ENCODE peak calls at places on chromosomes 1 and 21, in nine cellular contexts. One of them, this sample, is unnamed.

GRCh38 chr1:8097077-8097799 is 71.1 kb upstream of the ERRFI1 start:
- DNase-seq in NCI-H345: peak; percentile 82
- DNase-seq in retina: no peak
- DNase-seq in HTR-8/SVneo: no peak
- DNase-seq in neuronal stem cell: no peak
- DNase-seq in Daoy: peak; percentile 94
- DNase-seq in occipital lobe: no peak
- DNase-seq in adipocyte: peak; percentile 78
- DNase-seq in amygdala: no peak
- DNase-seq in this sample: peak; percentile 88

GRCh38 chr1:19610282-19610978 is 33.7 kb upstream of the NBL1 start:
- DNase-seq in neuronal stem cell: no peak
- DNase-seq in retina: no peak
- DNase-seq in NCI-H345: no peak
- DNase-seq in adipocyte: no peak
- DNase-seq in Daoy: no peak
- DNase-seq in occipital lobe: no peak
- DNase-seq in amygdala: no peak
- DNase-seq in HTR-8/SVneo: no peak
- DNase-seq in this sample: no peak

GRCh38 chr21:35974801-35975200 is 85.5 kb downstream of the SETD4 start:
- DNase-seq in HTR-8/SVneo: no peak
- DNase-seq in adipocyte: no peak
- DNase-seq in Daoy: peak; percentile 30
- DNase-seq in retina: no peak
- DNase-seq in occipital lobe: no peak
- DNase-seq in neuronal stem cell: no peak
- DNase-seq in amygdala: no peak
- DNase-seq in NCI-H345: peak; percentile 99
- DNase-seq in this sample: no peak

GRCh38 chr21:26686278-26686677 is 113.2 kb upstream of the CYYR1 start:
- DNase-seq in occipital lobe: no peak
- DNase-seq in HTR-8/SVneo: peak; percentile 26
- DNase-seq in retina: no peak
- DNase-seq in neuronal stem cell: no peak
- DNase-seq in amygdala: no peak
- DNase-seq in NCI-H345: no peak
- DNase-seq in adipocyte: peak; percentile 1
- DNase-seq in Daoy: no peak
- DNase-seq in this sample: peak; percentile 4

GRCh38 chr1:175094626-175095025 is 27.0 kb downstream of the TNN start:
- DNase-seq in occipital lobe: no peak
- DNase-seq in retina: no peak
- DNase-seq in NCI-H345: peak; percentile 37
- DNase-seq in HTR-8/SVneo: no peak
- DNase-seq in neuronal stem cell: no peak
- DNase-seq in Daoy: no peak
- DNase-seq in amygdala: no peak
- DNase-seq in adipocyte: no peak
- DNase-seq in this sample: no peak

GRCh38 chr1:59707216-59707615 is 107.5 kb upstream of the HOOK1 start:
- DNase-seq in adipocyte: peak; percentile 91
- DNase-seq in HTR-8/SVneo: peak; percentile 61
- DNase-seq in Daoy: peak; percentile 87
- DNase-seq in retina: no peak
- DNase-seq in amygdala: no peak
- DNase-seq in neuronal stem cell: no peak
- DNase-seq in NCI-H345: no peak
- DNase-seq in occipital lobe: peak; percentile 29
- DNase-seq in this sample: peak; percentile 91

GRCh38 chr1:47023268-47024137 is at the start of gene CYP4X1:
- DNase-seq in retina: peak; percentile 76
- DNase-seq in HTR-8/SVneo: no peak
- DNase-seq in adipocyte: no peak
- DNase-seq in occipital lobe: peak; percentile 37
- DNase-seq in neuronal stem cell: no peak
- DNase-seq in Daoy: peak; percentile 45
- DNase-seq in NCI-H345: peak; percentile 38
- DNase-seq in amygdala: no peak
- DNase-seq in this sample: no peak

GRCh38 chr1:226983247-226983997 is 43.3 kb downstream of the COQ8A start:
- DNase-seq in Daoy: no peak
- DNase-seq in adipocyte: no peak
- DNase-seq in HTR-8/SVneo: no peak
- DNase-seq in retina: no peak
- DNase-seq in amygdala: no peak
- DNase-seq in NCI-H345: no peak
- DNase-seq in occipital lobe: no peak
- DNase-seq in neuronal stem cell: no peak
- DNase-seq in this sample: no peak

GRCh38 chr1:4650486-4650885 is 3.9 kb upstream of the AJAP1 start:
- DNase-seq in amygdala: no peak
- DNase-seq in neuronal stem cell: no peak
- DNase-seq in HTR-8/SVneo: peak; percentile 82
- DNase-seq in NCI-H345: no peak
- DNase-seq in adipocyte: no peak
- DNase-seq in occipital lobe: no peak
- DNase-seq in retina: no peak
- DNase-seq in Daoy: peak; percentile 76
- DNase-seq in this sample: no peak

GRCh38 chr1:160125761-160126160 is 10.2 kb downstream of the ATP1A2 start:
- DNase-seq in adipocyte: no peak
- DNase-seq in amygdala: no peak
- DNase-seq in HTR-8/SVneo: peak; percentile 25
- DNase-seq in retina: no peak
- DNase-seq in occipital lobe: no peak
- DNase-seq in NCI-H345: no peak
- DNase-seq in neuronal stem cell: no peak
- DNase-seq in Daoy: peak; percentile 79
- DNase-seq in this sample: no peak

This sample was measured in HFF-Myc.